ENCODE peak calls at places on chromosomes 12 and 14, in nine cellular contexts. A, G, Y, J, M, L, T, Q and K are unnamed samples.

GRCh38 chr12:4825139-4825858 is 84.4 kb upstream of the KCNA1 start:
- DNase-seq in G (peak; percentile 21), L (no peak), Q (no peak), Y (no peak), M (peak; percentile 94), T (no peak), A (no peak), J (no peak), K (no peak)

GRCh38 chr12:71780207-71780822 is 25.7 kb downstream of the RAB21 start:
- DNase-seq in M (peak; percentile 48), G (peak; percentile 32), L (peak; percentile 75), T (peak; percentile 31), A (no peak), J (peak; percentile 62), Y (peak; percentile 46), Q (no peak), K (peak; percentile 82)

GRCh38 chr12:113044516-113044915 is 12.0 kb upstream of the DTX1 start:
- DNase-seq in J (no peak), Y (no peak), M (no peak), Q (no peak), A (no peak), T (no peak), L (no peak), G (no peak), K (no peak)

GRCh38 chr12:25691865-25692114 is 138.7 kb upstream of the LMNTD1 start:
- DNase-seq in J (no peak), A (no peak), L (no peak), Q (no peak), T (no peak), Y (no peak), M (no peak), G (no peak), K (no peak)

GRCh38 chr14:104447750-104448149 is 131.8 kb upstream of the C14orf180 start:
- DNase-seq in L (no peak), Q (no peak), M (no peak), Y (no peak), J (no peak), T (no peak), A (no peak), G (no peak), K (no peak)

GRCh38 chr14:78530078-78530477 is 359.9 kb downstream of the NRXN3 start:
- DNase-seq in Q (no peak), Y (peak; percentile 3), G (no peak), T (peak; percentile 5), L (peak; percentile 13), J (no peak), M (peak; percentile 22), A (no peak), K (no peak)

GRCh38 chr12:16163891-16164290 is 113.6 kb downstream of the SLC15A5 start:
- DNase-seq in J (no peak), G (no peak), A (no peak), L (no peak), T (no peak), Q (no peak), M (no peak), Y (no peak), K (no peak)

GRCh38 chr12:71521125-71521524 is 81.5 kb downstream of the LGR5 start:
- DNase-seq in M (no peak), A (no peak), Y (no peak), T (no peak), G (no peak), Q (no peak), L (no peak), J (no peak), K (no peak)

GRCh38 chr12:127175361-127175760 is 1091.6 kb upstream of the TMEM132C start:
- DNase-seq in Y (no peak), M (no peak), J (no peak), A (no peak), L (no peak), G (no peak), Q (no peak), T (no peak), K (no peak)

GRCh38 chr14:83147006-83147405 is 1613.4 kb upstream of the SEL1L start:
- DNase-seq in M (no peak), G (no peak), J (peak; percentile 51), T (no peak), A (no peak), Y (no peak), L (no peak), Q (no peak), K (no peak)

GRCh38 chr12:7542813-7543212 is 39.2 kb upstream of the CD163 start:
- DNase-seq in Y (peak; percentile 7), J (peak; percentile 38), A (no peak), G (no peak), L (peak; percentile 54), T (no peak), Q (no peak), M (no peak), K (no peak)

GRCh38 chr12:88553941-88554658 is 26.2 kb downstream of the KITLG start:
- DNase-seq in T (no peak), G (no peak), M (no peak), A (no peak), Q (no peak), Y (peak; percentile 82), L (peak; percentile 97), J (peak; percentile 90), K (no peak)

GRCh38 chr14:80850197-80850814 is 91.2 kb downstream of the CEP128 start:
- DNase-seq in A (no peak), T (no peak), J (peak; percentile 76), L (peak; percentile 74), Q (no peak), Y (peak; percentile 61), G (no peak), M (peak; percentile 30), K (no peak)

GRCh38 chr12:16586350-16587109 is 19.4 kb downstream of the LMO3 start:
- DNase-seq in A (no peak), G (no peak), J (peak; percentile 71), M (no peak), T (no peak), L (no peak), Y (peak; percentile 65), Q (no peak), K (no peak)

GRCh38 chr14:24071836-24072420 is 566 bp downstream of the CPNE6 start:
- DNase-seq in Y (no peak), T (no peak), L (no peak), J (no peak), G (no peak), A (no peak), M (no peak), Q (no peak), K (peak; percentile 40)

GRCh38 chr12:47816646-47817271 is 2.9 kb downstream of the HDAC7 start:
- DNase-seq in L (peak; percentile 56), Y (no peak), J (no peak), A (no peak), G (no peak), T (peak; percentile 48), M (no peak), Q (no peak), K (no peak)

GRCh38 chr12:64404470-64405446 is 566 bp downstream of the XPOT start:
- DNase-seq in L (peak; percentile 90), Y (peak; percentile 87), T (peak; percentile 76), A (peak; percentile 62), J (peak; percentile 91), Q (peak; percentile 50), M (peak; percentile 67), G (peak; percentile 19), K (peak; percentile 6)

GRCh38 chr12:51062631-51063397 is 14.7 kb downstream of the LETMD1 start:
- DNase-seq in L (no peak), Q (no peak), Y (no peak), M (no peak), T (no peak), J (no peak), A (no peak), G (no peak), K (no peak)

GRCh38 chr12:15772405-15773018 is 16.7 kb downstream of the EPS8 start:
- DNase-seq in Y (no peak), T (no peak), M (peak; percentile 8), Q (no peak), A (no peak), J (peak; percentile 53), G (peak; percentile 3), L (peak; percentile 62), K (no peak)

GRCh38 chr14:103551338-103551762 is 11.1 kb downstream of the BAG5 start:
- DNase-seq in Q (no peak), G (no peak), Y (no peak), J (no peak), T (no peak), L (peak; percentile 45), M (no peak), A (no peak), K (no peak)

GRCh38 chr12:48717252-48717695 is 767 bp upstream of the CCNT1 start:
- DNase-seq in A (no peak), T (no peak), M (peak; percentile 38), G (no peak), J (peak; percentile 23), L (peak; percentile 25), Y (peak; percentile 16), Q (no peak), K (no peak)